ENCODE peak calls at places on chromosomes 6 and 20, in six cellular contexts. Z, J, K, S, A and V are unnamed samples.

GRCh38 chr20:52746190-52746589 is 226.0 kb upstream of the TSHZ2 start:
- DNase-seq in Z (no peak), J (no peak), K (no peak), S (no peak), A (no peak), V (no peak)

GRCh38 chr20:41428285-41428684 is 61.7 kb upstream of the EMILIN3 start:
- DNase-seq in Z (peak; percentile 28), J (no peak), K (peak; percentile 22), S (no peak), A (no peak), V (no peak)

GRCh38 chr6:70872469-70872868 is 84.4 kb downstream of the B3GAT2 start:
- DNase-seq in Z (no peak), J (no peak), K (no peak), S (no peak), A (no peak), V (no peak)

GRCh38 chr6:14601490-14601889 is 483.9 kb downstream of the CD83 start:
- DNase-seq in Z (no peak), J (no peak), K (no peak), S (peak; percentile 57), A (no peak), V (no peak)

GRCh38 chr20:47276856-47277541 is 79.5 kb downstream of the ZMYND8 start:
- DNase-seq in Z (no peak), J (peak; percentile 76), K (no peak), S (peak; percentile 39), A (peak; percentile 65), V (peak; percentile 36)

GRCh38 chr6:70586114-70586513 is 19.4 kb downstream of the SDHAF4 start:
- DNase-seq in Z (no peak), J (no peak), K (no peak), S (no peak), A (no peak), V (no peak)

GRCh38 chr20:325889-326644 is 715 bp downstream of the SOX12 start:
- DNase-seq in Z (peak; percentile 54), J (peak; percentile 89), K (peak; percentile 45), S (peak; percentile 60), A (peak; percentile 80), V (no peak)

GRCh38 chr20:50534567-50534966 is 24.4 kb downstream of the PTPN1 start:
- DNase-seq in Z (no peak), J (no peak), K (no peak), S (no peak), A (no peak), V (no peak)

GRCh38 chr6:51934098-51934497 is 153.3 kb downstream of the PKHD1 start:
- DNase-seq in Z (peak; percentile 20), J (no peak), K (peak; percentile 13), S (no peak), A (no peak), V (no peak)

GRCh38 chr6:27604986-27605385 is 132.1 kb upstream of the ZNF184 start:
- DNase-seq in Z (peak; percentile 51), J (no peak), K (no peak), S (no peak), A (no peak), V (no peak)

GRCh38 chr6:108627692-108628565 is 67.2 kb downstream of the FOXO3 start:
- DNase-seq in Z (no peak), J (no peak), K (no peak), S (no peak), A (no peak), V (no peak)

GRCh38 chr6:30646450-30647038 is 389 bp upstream of the C6orf136 start:
- DNase-seq in Z (peak; percentile 59), J (no peak), K (no peak), S (peak; percentile 95), A (peak; percentile 93), V (peak; percentile 75)

GRCh38 chr20:50521709-50522674 is 11.8 kb downstream of the PTPN1 start:
- DNase-seq in Z (no peak), J (no peak), K (no peak), S (no peak), A (no peak), V (no peak)

GRCh38 chr6:70150521-70150920 is 152.4 kb downstream of the COL9A1 start:
- DNase-seq in Z (no peak), J (no peak), K (no peak), S (no peak), A (no peak), V (no peak)

GRCh38 chr6:38755207-38755606 is 40.1 kb downstream of the DNAH8 start:
- DNase-seq in Z (no peak), J (no peak), K (no peak), S (no peak), A (no peak), V (no peak)

GRCh38 chr6:28885149-28885738 is 38.5 kb downstream of the TRIM27 start:
- DNase-seq in Z (no peak), J (no peak), K (no peak), S (no peak), A (no peak), V (no peak)

GRCh38 chr6:132414761-132415160 is 13.5 kb upstream of the MOXD1 start:
- DNase-seq in Z (no peak), J (no peak), K (no peak), S (no peak), A (no peak), V (no peak)

GRCh38 chr6:44054635-44055559 is 72.4 kb downstream of the MRPL14 start:
- DNase-seq in Z (no peak), J (no peak), K (no peak), S (no peak), A (no peak), V (no peak)

GRCh38 chr6:6008648-6009421 is 2.1 kb upstream of the NRN1 start:
- DNase-seq in Z (peak; percentile 97), J (peak; percentile 79), K (peak; percentile 68), S (peak; percentile 40), A (peak; percentile 60), V (peak; percentile 75)

GRCh38 chr6:113736978-113737377 is 120.2 kb upstream of the MARCKS start:
- DNase-seq in Z (no peak), J (no peak), K (no peak), S (no peak), A (no peak), V (no peak)

DNA sequence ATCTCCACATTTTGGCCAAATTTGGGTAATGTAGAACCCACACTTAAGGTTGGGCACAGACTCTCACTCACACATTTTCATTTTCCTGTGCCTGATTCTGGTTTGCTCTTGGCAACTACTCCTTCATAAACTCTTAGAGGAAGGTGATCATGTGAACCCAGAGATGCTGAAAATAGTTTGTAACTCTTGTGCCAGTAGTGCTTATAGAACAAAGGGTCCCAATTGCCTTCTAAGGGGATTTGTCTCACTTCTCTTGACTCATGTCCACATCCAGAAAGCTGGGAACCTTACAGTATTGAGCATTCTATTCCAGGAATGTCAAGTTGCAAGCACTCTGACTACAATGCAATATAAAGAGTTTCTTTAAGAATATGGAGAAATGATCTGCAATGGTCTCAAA is 62.0 kb upstream of the TASP1 start:
- DNase-seq in Z (no peak), J (no peak), K (no peak), S (no peak), A (no peak), V (no peak)
- TF ChIP-seq EP300 in Z (no peak), J (no peak), K (no peak), S (no peak), A (no peak), V (no peak)

DNA sequence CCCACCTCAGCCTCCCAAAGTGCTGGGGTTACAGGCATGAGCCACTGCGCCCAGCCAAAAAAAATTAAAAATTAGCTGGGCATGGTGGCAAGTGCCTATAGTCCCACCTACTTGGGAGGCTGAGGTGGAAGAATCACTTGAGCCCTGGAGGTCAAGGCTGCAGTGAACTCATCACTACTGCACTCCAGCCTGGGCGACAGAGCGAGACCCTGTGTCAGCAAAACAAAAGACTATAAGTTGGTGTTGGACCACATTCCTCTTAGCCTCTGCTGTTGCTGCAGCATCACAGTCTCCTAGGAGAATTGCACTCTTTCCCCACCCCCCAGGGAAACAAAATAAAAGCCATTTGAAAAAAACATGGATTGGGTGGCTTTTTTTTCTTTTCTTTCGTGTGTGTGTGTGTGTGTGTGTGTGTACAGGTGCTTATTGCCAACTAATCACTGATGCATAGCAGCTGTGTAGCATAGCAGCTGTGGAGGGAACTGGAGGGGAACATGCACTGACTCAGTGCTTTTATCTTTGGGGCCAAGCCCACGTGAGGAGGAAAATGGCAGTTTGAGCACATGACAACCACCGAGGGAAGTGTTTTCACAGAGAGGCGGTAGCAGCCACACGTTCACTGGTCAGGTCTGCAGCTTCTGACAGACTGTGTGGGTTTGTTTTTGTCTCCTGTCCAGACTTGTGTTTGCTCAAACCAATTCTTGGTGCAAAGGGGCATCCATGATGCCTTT is 27.5 kb downstream of the ALDH5A1 start:
- DNase-seq in Z (no peak), J (no peak), K (no peak), S (no peak), A (no peak), V (no peak)
- TF ChIP-seq EP300 in Z (peak; percentile 30), J (no peak), K (no peak), S (no peak), A (no peak), V (no peak)

GRCh38 chr6:110826236-110827129 is 11.2 kb upstream of the CDK19 start:
- DNase-seq in Z (no peak), J (peak; percentile 72), K (no peak), S (no peak), A (no peak), V (peak; percentile 12)
- TF ChIP-seq EP300 in Z (no peak), J (no peak), K (no peak), S (no peak), A (no peak), V (no peak)

GRCh38 chr6:119278625-119279024 is 70.9 kb downstream of the MAN1A1 start:
- DNase-seq in Z (no peak), J (no peak), K (no peak), S (no peak), A (no peak), V (no peak)
- TF ChIP-seq EP300 in Z (no peak), J (no peak), K (no peak), S (no peak), A (no peak), V (no peak)

GRCh38 chr6:36371231-36371630 is 16.2 kb downstream of the ETV7 start:
- DNase-seq in Z (no peak), J (no peak), K (no peak), S (no peak), A (no peak), V (no peak)
- TF ChIP-seq EP300 in Z (no peak), J (no peak), K (no peak), S (no peak), A (no peak), V (no peak)